ENCODE peak calls at places on chromosomes 6 and 20, in six cellular contexts. N is Right ventricle myocardium superior, K is PC-9, S is foreskin fibroblast, V is ELF-1, J is LHCN-M2. Q is an unnamed sample.

GRCh38 chr6:36752886-36753506 is 55.4 kb downstream of the RAB44 start:
- DNase-seq in N (no peak), K (no peak), S (no peak), V (no peak), J (no peak), Q (no peak)

GRCh38 chr20:53622247-53623114 is 28.8 kb upstream of the ZNF217 start:
- DNase-seq in N (no peak), K (no peak), S (no peak), V (no peak), J (no peak), Q (no peak)

GRCh38 chr6:136319732-136320131 is 30.1 kb upstream of the BCLAF1 start:
- DNase-seq in N (no peak), K (no peak), S (no peak), V (no peak), J (no peak), Q (no peak)

GRCh38 chr20:47502271-47502730 is 614 bp downstream of the NCOA3 start:
- DNase-seq in N (no peak), K (no peak), S (no peak), V (peak; percentile 50), J (peak; percentile 19), Q (peak; percentile 17)

GRCh38 chr6:105452924-105453756 is 50.3 kb upstream of the PREP start:
- DNase-seq in N (peak; percentile 37), K (no peak), S (no peak), V (no peak), J (no peak), Q (no peak)

GRCh38 chr6:21158149-21158548 is 435.4 kb upstream of the SOX4 start:
- DNase-seq in N (no peak), K (no peak), S (no peak), V (peak; percentile 19), J (no peak), Q (no peak)

GRCh38 chr20:1185316-1185741 is 548 bp upstream of the TMEM74B start:
- DNase-seq in N (no peak), K (no peak), S (no peak), V (no peak), J (no peak), Q (peak; percentile 7)

GRCh38 chr6:7617954-7618764 is 28.2 kb downstream of the SNRNP48 start:
- DNase-seq in N (peak; percentile 50), K (peak; percentile 83), S (peak; percentile 88), V (peak; percentile 71), J (peak; percentile 82), Q (no peak)

GRCh38 chr6:166556871-166557322 is 29.6 kb downstream of the RAMACL start:
- DNase-seq in N (peak; percentile 90), K (peak; percentile 98), S (peak; percentile 82), V (no peak), J (peak; percentile 100), Q (peak; percentile 88)

GRCh38 chr6:123904228-123904627 is 100.6 kb downstream of the NKAIN2 start:
- DNase-seq in N (no peak), K (no peak), S (no peak), V (no peak), J (no peak), Q (no peak)

GRCh38 chr20:63252157-63252780 is 2.0 kb downstream of the NKAIN4 start:
- DNase-seq in N (no peak), K (no peak), S (no peak), V (no peak), J (no peak), Q (no peak)

GRCh38 chr6:3913077-3913957 is 64.1 kb downstream of the FAM50B start:
- DNase-seq in N (no peak), K (peak; percentile 95), S (peak; percentile 97), V (no peak), J (peak; percentile 96), Q (peak; percentile 92)

GRCh38 chr6:162055365-162055764 is 672.2 kb downstream of the PRKN start:
- DNase-seq in N (no peak), K (no peak), S (no peak), V (peak; percentile 4), J (no peak), Q (no peak)

GRCh38 chr20:45408646-45409213 is 641 bp downstream of the DBNDD2 start:
- DNase-seq in N (no peak), K (no peak), S (no peak), V (no peak), J (no peak), Q (no peak)

GRCh38 chr20:50144362-50144761 is 9.2 kb downstream of the PEDS1 start:
- DNase-seq in N (no peak), K (peak; percentile 98), S (peak; percentile 95), V (peak; percentile 53), J (peak; percentile 97), Q (no peak)

GRCh38 chr6:96700931-96701330 is 136.3 kb downstream of the GPR63 start:
- DNase-seq in N (no peak), K (no peak), S (no peak), V (no peak), J (no peak), Q (no peak)

GRCh38 chr20:10475225-10475624 is 40.1 kb downstream of the SLX4IP start:
- DNase-seq in N (no peak), K (no peak), S (no peak), V (no peak), J (no peak), Q (no peak)

GRCh38 chr6:170459451-170459850 is 93.7 kb downstream of the PSMB1 start:
- DNase-seq in N (no peak), K (no peak), S (no peak), V (no peak), J (no peak), Q (no peak)

GRCh38 chr6:149077208-149077607 is 240.3 kb upstream of the TAB2 start:
- DNase-seq in N (no peak), K (no peak), S (no peak), V (no peak), J (peak; percentile 42), Q (no peak)

GRCh38 chr6:71982385-71982784 is 96.0 kb downstream of the RIMS1 start:
- DNase-seq in N (no peak), K (no peak), S (no peak), V (no peak), J (peak; percentile 61), Q (no peak)

GRCh38 chr20:22339091-22339881 is 245.1 kb downstream of the FOXA2 start:
- DNase-seq in N (no peak), K (no peak), S (peak; percentile 17), V (peak; percentile 36), J (peak; percentile 78), Q (peak; percentile 77)

GRCh38 chr20:1664911-1665310 is 7.3 kb upstream of the SIRPG start:
- DNase-seq in N (no peak), K (no peak), S (no peak), V (no peak), J (no peak), Q (no peak)

GRCh38 chr6:17938885-17939284 is 48.5 kb downstream of the KIF13A start:
- DNase-seq in N (no peak), K (no peak), S (peak; percentile 39), V (no peak), J (peak; percentile 28), Q (no peak)

GRCh38 chr6:144298167-144298671 is 13.1 kb downstream of the UTRN start:
- DNase-seq in N (no peak), K (no peak), S (no peak), V (no peak), J (no peak), Q (peak; percentile 23)

GRCh38 chr6:163494279-163494727 is 79.8 kb downstream of the QKI start:
- DNase-seq in N (no peak), K (no peak), S (no peak), V (no peak), J (peak; percentile 41), Q (peak; percentile 48)

GRCh38 chr6:87287251-87287650 is 35.1 kb upstream of the SMIM8 start:
- DNase-seq in N (no peak), K (no peak), S (peak; percentile 20), V (no peak), J (no peak), Q (no peak)

GRCh38 chr20:24629668-24630067 is 160.2 kb downstream of the SYNDIG1 start:
- DNase-seq in N (no peak), K (no peak), S (no peak), V (no peak), J (no peak), Q (no peak)

GRCh38 chr6:80165143-80165542 is 58.7 kb downstream of the BCKDHB start:
- DNase-seq in N (no peak), K (no peak), S (no peak), V (no peak), J (peak; percentile 96), Q (no peak)